ENCODE peak calls at places on chromosomes 7 and 10, in ten cellular contexts. O, B, G, U, R, Y, F, Z, A and Q are unnamed samples. For H3K4me1, the result is how much of the 10 kb centered on the place peaks cover.

GRCh38 chr10:121662945-121663917 is 65.0 kb upstream of the FGFR2 start:
- DNase-seq in O (peak), B (no peak), G (no peak), U (no peak), R (peak), Y (no peak), F (peak), Z (no peak), A (no peak), Q (no peak)

GRCh38 chr7:3300221-3300650 is 816 bp upstream of the SDK1 start:
- DNase-seq in O (no peak), B (no peak), G (peak), U (no peak), R (no peak), Y (no peak), F (peak), Z (peak), A (no peak), Q (no peak)

GRCh38 chr10:66680886-66681285 is 244.9 kb upstream of the LRRTM3 start:
- DNase-seq in O (no peak), B (no peak), G (no peak), U (no peak), R (no peak), Y (no peak), F (no peak), Z (no peak), A (no peak), Q (peak)

GRCh38 chr10:33664070-33664469 is 329.6 kb upstream of the NRP1 start:
- DNase-seq in O (no peak), B (no peak), G (no peak), U (no peak), R (no peak), Y (no peak), F (no peak), Z (no peak), A (no peak), Q (no peak)

GRCh38 chr7:2529161-2530075 is 9.8 kb downstream of the LFNG start:
- DNase-seq in O (no peak), B (peak), G (no peak), U (peak), R (peak), Y (peak), F (no peak), Z (no peak), A (peak), Q (no peak)

GRCh38 chr7:48298779-48299178 is 127.5 kb downstream of the ABCA13 start:
- DNase-seq in O (no peak), B (no peak), G (peak), U (no peak), R (no peak), Y (no peak), F (no peak), Z (no peak), A (no peak), Q (peak)

GRCh38 chr7:149071641-149072437 is 18.7 kb downstream of the ZNF786 start:
- DNase-seq in O (no peak), B (peak), G (no peak), U (no peak), R (peak), Y (peak), F (peak), Z (peak), A (no peak), Q (no peak)

GRCh38 chr10:85786401-85786899 is 580.1 kb downstream of the GRID1 start:
- DNase-seq in O (no peak), B (no peak), G (no peak), U (no peak), R (no peak), Y (no peak), F (peak), Z (peak), A (no peak), Q (no peak)

GRCh38 chr7:14596421-14596820 is 306.1 kb downstream of the DGKB start:
- DNase-seq in O (no peak), B (no peak), G (no peak), U (no peak), R (no peak), Y (no peak), F (no peak), Z (no peak), A (no peak), Q (peak)

GRCh38 chr10:10794056-10794455 is 223.6 kb upstream of the CELF2 start:
- DNase-seq in O (no peak), B (no peak), G (no peak), U (no peak), R (no peak), Y (no peak), F (no peak), Z (no peak), A (no peak), Q (peak)

GRCh38 chr7:138313829-138314178 is 146.3 kb upstream of the TRIM24 start:
- DNase-seq in O (no peak), B (no peak), G (no peak), U (no peak), R (no peak), Y (no peak), F (no peak), Z (no peak), A (no peak), Q (no peak)

GRCh38 chr7:46089281-46089680 is 168.2 kb upstream of the IGFBP3 start:
- DNase-seq in O (no peak), B (no peak), G (no peak), U (no peak), R (no peak), Y (no peak), F (no peak), Z (no peak), A (no peak), Q (peak)

GRCh38 chr10:131641231-131641630 is 259.6 kb upstream of the PPP2R2D start:
- DNase-seq in O (peak), B (no peak), G (peak), U (peak), R (no peak), Y (no peak), F (no peak), Z (peak), A (no peak), Q (no peak)

GRCh38 chr7:30159698-30160143 is 24.9 kb downstream of the MTURN start:
- DNase-seq in O (no peak), B (no peak), G (no peak), U (peak), R (no peak), Y (no peak), F (peak), Z (peak), A (no peak), Q (no peak)

GRCh38 chr7:159098795-159099194 is 45.9 kb downstream of the VIPR2 start:
- DNase-seq in O (no peak), B (no peak), G (no peak), U (no peak), R (no peak), Y (no peak), F (peak), Z (peak), A (no peak), Q (no peak)

GRCh38 chr10:9227679-9228365 is 1173.3 kb downstream of the GATA3 start:
- DNase-seq in O (no peak), B (no peak), G (no peak), U (no peak), R (no peak), Y (no peak), F (no peak), Z (no peak), A (no peak), Q (peak)

GRCh38 chr10:112955736-112956421 is 5.8 kb downstream of the TCF7L2 start:
- DNase-seq in O (no peak), B (no peak), G (no peak), U (no peak), R (no peak), Y (no peak), F (no peak), Z (peak), A (no peak), Q (peak)

GRCh38 chr10:95394161-95394880 is 103.5 kb upstream of the PDLIM1 start:
- DNase-seq in O (no peak), B (no peak), G (no peak), U (no peak), R (peak), Y (no peak), F (no peak), Z (no peak), A (no peak), Q (peak)

GRCh38 chr10:74394416-74394969 is 243.5 kb downstream of the ADK start:
- DNase-seq in O (no peak), B (no peak), G (no peak), U (no peak), R (no peak), Y (no peak), F (no peak), Z (no peak), A (no peak), Q (no peak)

GRCh38 chr7:49787980-49788379 is 14.5 kb downstream of the VWC2 start:
- DNase-seq in O (no peak), B (no peak), G (peak), U (no peak), R (no peak), Y (peak), F (no peak), Z (no peak), A (no peak), Q (no peak)
- H3K4me1 ChIP-seq in O (under half), B (under half), G (under half), U (under half), R (under half), Y (under half), F (under half), Z (under half), A (under half), Q (under half)

GRCh38 chr10:6116806-6117205 is 28.0 kb downstream of the RBM17 start:
- DNase-seq in O (no peak), B (no peak), G (no peak), U (no peak), R (no peak), Y (no peak), F (no peak), Z (no peak), A (no peak), Q (no peak)

GRCh38 chr10:6115824-6116350 is 27.1 kb downstream of the RBM17 start:
- DNase-seq in O (no peak), B (no peak), G (no peak), U (no peak), R (no peak), Y (no peak), F (no peak), Z (no peak), A (no peak), Q (peak)

GRCh38 chr10:6115411-6115800 is 26.6 kb downstream of the RBM17 start:
- DNase-seq in O (no peak), B (no peak), G (no peak), U (no peak), R (no peak), Y (no peak), F (no peak), Z (no peak), A (no peak), Q (no peak)

GRCh38 chr10:6114299-6114698 is 25.5 kb downstream of the RBM17 start:
- DNase-seq in O (no peak), B (no peak), G (no peak), U (no peak), R (no peak), Y (no peak), F (no peak), Z (no peak), A (no peak), Q (no peak)

DNA sequence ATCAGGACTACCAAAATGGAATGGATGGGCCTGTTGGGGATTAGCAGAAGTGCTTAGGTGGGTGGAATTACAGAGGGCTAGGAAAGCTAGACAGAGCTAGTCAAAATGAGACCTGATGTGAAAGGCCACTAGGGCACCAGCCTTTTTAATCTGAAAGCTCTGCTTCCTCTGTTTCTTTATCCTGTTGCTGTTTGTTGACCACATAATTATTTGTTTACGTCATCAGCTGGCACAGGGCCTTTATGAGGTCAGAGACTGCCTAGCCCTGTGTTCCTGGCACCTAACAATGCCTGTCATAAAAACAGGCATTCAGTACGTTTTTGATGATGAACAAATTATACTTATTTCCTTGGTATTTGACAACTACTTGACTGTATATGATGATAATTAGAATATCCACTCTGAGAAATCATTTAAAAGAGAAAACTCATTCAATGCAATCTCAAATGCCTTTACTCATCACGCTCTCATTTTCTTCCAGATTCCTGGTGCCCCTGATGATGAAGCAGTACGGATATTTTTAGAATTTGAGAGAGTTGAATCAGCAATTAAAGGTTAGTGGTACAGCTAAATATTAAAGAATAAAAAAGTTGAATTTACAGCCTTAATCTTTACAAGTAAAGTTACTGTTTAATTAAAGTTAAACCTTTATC is 26.1 kb downstream of the RBM17 start:
- DNase-seq in O (no peak), B (no peak), G (no peak), U (no peak), R (no peak), Y (no peak), F (no peak), Z (no peak), A (no peak), Q (peak)
- TF ChIP-seq CTCF in O (no peak), B (no peak), G (no peak), U (no peak), R (no peak), Y (no peak), F (no peak), Z (no peak), A (no peak), Q (no peak)

GRCh38 chr7:44080686-44081265 is 1.6 kb downstream of the POLM start:
- DNase-seq in O (no peak), B (no peak), G (no peak), U (peak), R (no peak), Y (no peak), F (no peak), Z (no peak), A (no peak), Q (no peak)
- H3K27ac ChIP-seq in O (no peak), B (peak), G (peak), U (no peak), R (no peak), Y (peak), F (no peak), Z (no peak), A (peak), Q (no peak)

DNA sequence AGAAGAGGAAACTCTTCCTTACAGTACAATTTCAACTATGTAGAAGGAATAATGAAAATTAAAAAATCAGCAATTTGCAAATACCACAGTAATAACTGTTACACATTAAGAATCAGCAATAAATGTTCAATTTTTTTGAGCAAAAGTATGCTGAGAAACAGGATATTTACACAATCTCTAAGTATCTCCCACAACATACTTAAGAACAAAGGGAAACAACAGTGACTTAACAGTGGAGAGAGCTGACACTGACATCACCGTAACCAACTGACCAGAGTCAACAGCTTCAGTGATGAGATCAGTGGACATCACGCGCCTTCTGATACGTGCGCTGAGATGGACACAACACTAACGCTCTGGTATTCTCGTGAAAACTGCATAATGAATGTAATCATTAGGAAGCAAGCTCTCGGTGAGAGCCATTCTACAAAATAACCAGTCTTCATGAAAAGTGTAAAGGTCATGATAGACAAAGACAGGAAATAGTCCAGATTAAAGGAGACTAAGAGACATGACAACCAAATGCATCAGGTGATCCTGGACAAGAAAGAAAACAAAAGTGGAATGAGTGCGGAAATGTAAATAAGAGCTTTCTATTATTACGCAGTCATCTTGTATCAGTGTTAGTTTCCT is 82.6 kb downstream of the PIP4K2A start:
- DNase-seq in O (no peak), B (no peak), G (no peak), U (no peak), R (no peak), Y (no peak), F (no peak), Z (no peak), A (no peak), Q (no peak)
- H3K4me1 ChIP-seq in O (under half), B (half or more), G (under half), U (under half), R (under half), Y (under half), F (under half), Z (under half), A (under half), Q (under half)

DNA sequence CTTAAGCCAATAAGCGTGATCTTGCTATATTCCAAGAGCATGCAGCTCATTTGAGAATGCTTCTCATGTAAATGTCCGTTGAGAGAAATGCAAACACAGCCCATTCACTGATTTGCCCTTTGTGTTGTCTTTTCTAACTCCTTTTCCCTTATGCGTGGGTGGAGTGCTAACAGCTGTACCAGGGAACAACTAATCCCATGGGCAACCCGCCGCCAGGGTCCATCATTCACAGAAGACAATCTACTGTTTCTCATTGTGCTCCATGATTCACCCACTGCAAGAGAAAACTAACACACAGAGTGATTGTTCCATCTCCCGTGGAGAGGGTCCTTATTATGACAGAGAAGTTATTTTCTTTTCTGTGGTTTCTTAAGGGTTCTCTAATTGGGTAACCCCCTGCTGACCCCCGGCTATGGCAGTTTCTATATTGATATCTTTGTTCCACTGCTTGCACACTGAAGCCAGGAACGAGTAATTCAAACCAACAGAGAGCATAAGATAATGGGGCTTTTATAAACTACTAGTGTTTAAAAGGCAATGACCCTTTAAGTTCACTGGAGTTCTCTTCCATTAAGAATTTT is 298.7 kb downstream of the BAMBI start:
- DNase-seq in O (peak), B (no peak), G (peak), U (no peak), R (no peak), Y (no peak), F (no peak), Z (peak), A (no peak), Q (no peak)
- TF ChIP-seq CTCF in O (no peak), B (no peak), G (no peak), U (no peak), R (no peak), Y (no peak), F (no peak), Z (no peak), A (no peak), Q (no peak)

GRCh38 chr7:70156052-70156451 is 557.8 kb downstream of the AUTS2 start:
- DNase-seq in O (no peak), B (no peak), G (no peak), U (no peak), R (no peak), Y (no peak), F (no peak), Z (no peak), A (no peak), Q (no peak)
- H3K27ac ChIP-seq in O (no peak), B (no peak), G (no peak), U (no peak), R (no peak), Y (no peak), F (no peak), Z (no peak), A (no peak), Q (no peak)